ENCODE peak calls at places on chromosomes 4 and X, in four cellular contexts. J is lower lobe of right lung; W is activated CD4-positive, alpha-beta memory T cell treated with anti-CD3 and anti-CD28 coated beads, Interleukin-2, amount 10 ng/mL, durations not matched to agents 7 days and 5 days; Z is ureter. O is an unnamed sample.
A peak's percentile ranks its signal among the peaks of the same experiment; 100 is the strongest.

GRCh38 chrX:110108381-110108796 is 105.5 kb downstream of the TMEM164 start:
- DNase-seq in J (no peak), W (no peak), Z (no peak), O (no peak)

GRCh38 chr4:166104623-166105022 is 231.6 kb downstream of the TLL1 start:
- DNase-seq in J (no peak), W (no peak), Z (no peak), O (no peak)

GRCh38 chr4:186192068-186192751 is 843 bp downstream of the CYP4V2 start:
- DNase-seq in J (no peak), W (peak; percentile 36), Z (peak; percentile 55), O (no peak)

GRCh38 chrX:147876849-147877646 is 34.7 kb upstream of the FMR1 start:
- DNase-seq in J (no peak), W (no peak), Z (no peak), O (no peak)

GRCh38 chr4:48360966-48361470 is 19.7 kb downstream of the SLAIN2 start:
- DNase-seq in J (no peak), W (no peak), Z (no peak), O (no peak)

GRCh38 chr4:8393593-8394038 is 46.9 kb downstream of the ACOX3 start:
- DNase-seq in J (no peak), W (no peak), Z (peak; percentile 69), O (no peak)

GRCh38 chrX:41067721-41068120 is 17.5 kb upstream of the USP9X start:
- DNase-seq in J (no peak), W (no peak), Z (no peak), O (no peak)

GRCh38 chrX:108447303-108447702 is 7.7 kb downstream of the COL4A5 start:
- DNase-seq in J (no peak), W (no peak), Z (no peak), O (no peak)

GRCh38 chr4:31307026-31307425 is 586.9 kb downstream of the PCDH7 start:
- DNase-seq in J (no peak), W (no peak), Z (no peak), O (no peak)

GRCh38 chrX:45767021-45767491 is 566.4 kb upstream of the DIPK2B start:
- DNase-seq in J (no peak), W (no peak), Z (no peak), O (no peak)

GRCh38 chr4:2996437-2996836 is 33.1 kb downstream of the GRK4 start:
- DNase-seq in J (no peak), W (no peak), Z (no peak), O (no peak)

GRCh38 chr4:87532109-87532508 is 2.9 kb upstream of the SPARCL1 start:
- DNase-seq in J (no peak), W (no peak), Z (no peak), O (no peak)

GRCh38 chrX:12488220-12488619 is 303.0 kb upstream of the PRPS2 start:
- DNase-seq in J (no peak), W (no peak), Z (no peak), O (no peak)

GRCh38 chr4:98890698-98891097 is 38.2 kb downstream of the EIF4E start:
- DNase-seq in J (no peak), W (no peak), Z (no peak), O (no peak)

GRCh38 chrX:22024577-22024976 is 7.5 kb upstream of the PHEX start:
- DNase-seq in J (no peak), W (no peak), Z (no peak), O (no peak)

GRCh38 chrX:101195442-101196173 is 24.0 kb upstream of the DRP2 start:
- DNase-seq in J (no peak), W (no peak), Z (no peak), O (no peak)

GRCh38 chr4:1193206-1194027 is 21.0 kb upstream of the SPON2 start:
- DNase-seq in J (no peak), W (peak; percentile 14), Z (no peak), O (peak; percentile 50)

GRCh38 chrX:70720721-70721120 is 187.8 kb downstream of the TEX11 start:
- DNase-seq in J (no peak), W (no peak), Z (no peak), O (no peak)

GRCh38 chrX:47483310-47484268 is 567 bp upstream of the ZNF41 start:
- DNase-seq in J (peak; percentile 44), W (peak; percentile 15), Z (no peak), O (peak; percentile 58)

GRCh38 chr4:176193126-176193525 is 2.3 kb downstream of the SPATA4 start:
- DNase-seq in J (no peak), W (no peak), Z (no peak), O (no peak)

GRCh38 chr4:86670739-86671138 is 76.6 kb downstream of the PTPN13 start:
- DNase-seq in J (no peak), W (no peak), Z (no peak), O (no peak)

GRCh38 chrX:41116948-41117347 is 31.7 kb downstream of the USP9X start:
- DNase-seq in J (no peak), W (no peak), Z (no peak), O (no peak)

GRCh38 chr4:70997068-70997467 is 3.6 kb downstream of the DCK start:
- DNase-seq in J (no peak), W (no peak), Z (no peak), O (no peak)

GRCh38 chr4:47814896-47815295 is 23.0 kb downstream of the CORIN start:
- DNase-seq in J (no peak), W (no peak), Z (no peak), O (no peak)

GRCh38 chr4:48490012-48490679 is at the start of gene ZAR1:
- DNase-seq in J (peak; percentile 45), W (no peak), Z (no peak), O (peak; percentile 64)

GRCh38 chr4:39526810-39527295 is 386 bp downstream of the UGDH start:
- DNase-seq in J (no peak), W (peak; percentile 36), Z (no peak), O (no peak)

GRCh38 chr4:10998826-10999225 is 314.3 kb upstream of the CLNK start:
- DNase-seq in J (no peak), W (no peak), Z (no peak), O (no peak)

GRCh38 chr4:19224820-19225219 is 1026.9 kb upstream of the SLIT2 start:
- DNase-seq in J (no peak), W (no peak), Z (no peak), O (no peak)

GRCh38 chrX:11724122-11725017 is 33.7 kb upstream of the MSL3 start:
- DNase-seq in J (no peak), W (no peak), Z (no peak), O (no peak)